ENCODE peak calls at places on chromosomes 11 and 22, in four cellular contexts. Z is NB4, I is GM06990, A is AG09309. B is an unnamed sample.

GRCh38 chr11:68039526-68040086 is 781 bp downstream of the TCIRG1 start:
- DNase-seq in A (no peak), I (peak; percentile 32), Z (no peak), B (no peak)

GRCh38 chr11:78166832-78167469 is 21.5 kb downstream of the KCTD21 start:
- DNase-seq in A (no peak), I (no peak), Z (no peak), B (no peak)

GRCh38 chr22:37492428-37493344 is 6.5 kb upstream of the MFNG start:
- DNase-seq in Z (peak; percentile 57), A (peak; percentile 20), I (no peak), B (no peak)

GRCh38 chr11:90558328-90558865 is 335.5 kb upstream of the CHORDC1 start:
- DNase-seq in I (no peak), Z (no peak), A (no peak), B (no peak)

GRCh38 chr11:34331329-34331728 is 26.5 kb downstream of the ABTB2 start:
- DNase-seq in Z (no peak), A (peak; percentile 41), I (no peak), B (no peak)

GRCh38 chr11:108037211-108037610 is 28.5 kb downstream of the CUL5 start:
- DNase-seq in Z (no peak), A (no peak), I (no peak), B (no peak)

GRCh38 chr22:38638734-38639133 is 17.5 kb downstream of the FAM227A start:
- DNase-seq in Z (no peak), A (no peak), I (no peak), B (no peak)

GRCh38 chr22:40506762-40507161 is 129.8 kb downstream of the MRTFA start:
- DNase-seq in A (no peak), Z (no peak), I (no peak), B (no peak)

GRCh38 chr11:110759972-110760381 is 47.7 kb upstream of the ARHGAP20 start:
- DNase-seq in Z (no peak), A (no peak), I (no peak), B (no peak)

GRCh38 chr22:28148816-28149465 is 229.9 kb upstream of the PITPNB start:
- DNase-seq in I (no peak), A (no peak), Z (no peak), B (no peak)

GRCh38 chr11:113632981-113633380 is 73.1 kb downstream of the TMPRSS5 start:
- DNase-seq in Z (no peak), A (no peak), I (no peak), B (no peak)

GRCh38 chr22:19646383-19646782 is 67.9 kb upstream of the SEPTIN5 start:
- DNase-seq in Z (no peak), I (no peak), A (no peak), B (no peak)

GRCh38 chr11:106683435-106683834 is 334.8 kb downstream of the GUCY1A2 start:
- DNase-seq in I (no peak), A (no peak), Z (no peak), B (no peak)

GRCh38 chr11:75100314-75100713 is 3.6 kb upstream of the OR2AT4 start:
- DNase-seq in I (peak; percentile 46), A (no peak), Z (peak; percentile 52), B (peak; percentile 66)

GRCh38 chr11:60625262-60625661 is 74.2 kb upstream of the MS4A8 start:
- DNase-seq in I (no peak), Z (peak; percentile 42), A (peak; percentile 4), B (no peak)
- TF ChIP-seq CTCF in I (peak; percentile 38), Z (peak; percentile 23), A (peak; percentile 25), B (peak; percentile 56)

GRCh38 chr11:96228472-96228871 is 114.5 kb downstream of the MAML2 start:
- DNase-seq in Z (no peak), I (no peak), A (no peak), B (no peak)
- H3K4me3 ChIP-seq in Z (no peak overlapping the region), I (no peak overlapping the region), A (no peak overlapping the region), B (no peak overlapping the region)

DNA sequence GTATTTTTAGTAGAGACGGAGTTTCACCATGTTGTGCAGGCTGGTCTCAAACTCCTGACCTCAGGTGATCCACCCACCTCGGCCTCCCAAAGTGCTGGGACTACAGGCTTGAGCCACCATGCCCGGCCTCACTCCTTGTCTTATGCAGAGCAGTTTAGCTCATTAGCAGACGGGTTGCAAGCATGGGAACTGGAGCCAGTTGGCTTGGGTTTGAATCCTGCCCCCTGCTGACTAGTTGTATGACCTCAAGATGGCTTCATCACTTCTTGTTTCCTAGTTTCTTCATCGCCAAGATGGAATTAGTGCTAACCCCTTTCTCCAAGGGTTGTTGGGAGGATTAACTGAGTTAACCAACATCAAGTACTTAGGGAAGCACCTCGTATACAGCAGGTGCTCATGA is 23.4 kb upstream of the RASD2 start:
- DNase-seq in Z (peak; percentile 36), I (no peak), A (no peak), B (no peak)
- TF ChIP-seq CTCF in Z (no peak), I (no peak), A (no peak), B (no peak)

GRCh38 chr22:45319319-45319675 is 9.6 kb downstream of the FAM118A start:
- DNase-seq in A (peak; percentile 37), I (no peak), Z (no peak), B (no peak)

GRCh38 chr22:45318168-45318557 is 8.4 kb downstream of the FAM118A start:
- DNase-seq in Z (peak; percentile 61), A (peak; percentile 67), I (peak; percentile 70), B (no peak)

GRCh38 chr22:45318558-45319318 is 9.0 kb downstream of the FAM118A start:
- DNase-seq in A (peak; percentile 4), Z (peak; percentile 71), I (peak; percentile 45), B (no peak)

GRCh38 chr22:45316796-45317526 is 7.2 kb downstream of the FAM118A start:
- DNase-seq in Z (no peak), I (no peak), A (no peak), B (no peak)

GRCh38 chr22:45317551-45318167 is 7.9 kb downstream of the FAM118A start:
- DNase-seq in Z (peak; percentile 18), I (no peak), A (peak; percentile 10), B (no peak)
- H3K4me3 ChIP-seq in Z (no peak overlapping the region), I (no peak overlapping the region), A (no peak overlapping the region), B (no peak overlapping the region)

GRCh38 chr22:24517446-24517845 is 22.3 kb downstream of the UPB1 start:
- DNase-seq in A (no peak), I (no peak), Z (no peak), B (no peak)

GRCh38 chr22:24518228-24518627 is 23.1 kb downstream of the UPB1 start:
- DNase-seq in I (no peak), A (no peak), Z (no peak), B (no peak)

GRCh38 chr22:24514241-24515024 is 19.3 kb downstream of the UPB1 start:
- DNase-seq in Z (no peak), I (no peak), A (no peak), B (no peak)

GRCh38 chr22:24515025-24515338 is 19.9 kb downstream of the UPB1 start:
- DNase-seq in Z (no peak), I (no peak), A (no peak), B (no peak)

GRCh38 chr22:24516301-24516737 is 21.2 kb downstream of the UPB1 start:
- DNase-seq in I (peak; percentile 57), A (peak; percentile 74), Z (peak; percentile 59), B (peak; percentile 67)
- TF ChIP-seq CTCF in I (no peak), A (no peak), Z (no peak), B (peak; percentile 14)

GRCh38 chr11:63667993-63668392 is 3.2 kb downstream of the ATL3 start:
- DNase-seq in A (peak; percentile 87), Z (no peak), I (no peak), B (peak; percentile 55)
- H3K4me3 ChIP-seq in A (no peak overlapping the region), Z (no peak overlapping the region), I (no peak overlapping the region), B (no peak overlapping the region)

GRCh38 chr11:134387501-134387900 is 24.5 kb downstream of the B3GAT1 start:
- DNase-seq in A (no peak), I (no peak), Z (no peak), B (no peak)
- TF ChIP-seq CTCF in A (no peak), I (no peak), Z (no peak), B (no peak)

DNA sequence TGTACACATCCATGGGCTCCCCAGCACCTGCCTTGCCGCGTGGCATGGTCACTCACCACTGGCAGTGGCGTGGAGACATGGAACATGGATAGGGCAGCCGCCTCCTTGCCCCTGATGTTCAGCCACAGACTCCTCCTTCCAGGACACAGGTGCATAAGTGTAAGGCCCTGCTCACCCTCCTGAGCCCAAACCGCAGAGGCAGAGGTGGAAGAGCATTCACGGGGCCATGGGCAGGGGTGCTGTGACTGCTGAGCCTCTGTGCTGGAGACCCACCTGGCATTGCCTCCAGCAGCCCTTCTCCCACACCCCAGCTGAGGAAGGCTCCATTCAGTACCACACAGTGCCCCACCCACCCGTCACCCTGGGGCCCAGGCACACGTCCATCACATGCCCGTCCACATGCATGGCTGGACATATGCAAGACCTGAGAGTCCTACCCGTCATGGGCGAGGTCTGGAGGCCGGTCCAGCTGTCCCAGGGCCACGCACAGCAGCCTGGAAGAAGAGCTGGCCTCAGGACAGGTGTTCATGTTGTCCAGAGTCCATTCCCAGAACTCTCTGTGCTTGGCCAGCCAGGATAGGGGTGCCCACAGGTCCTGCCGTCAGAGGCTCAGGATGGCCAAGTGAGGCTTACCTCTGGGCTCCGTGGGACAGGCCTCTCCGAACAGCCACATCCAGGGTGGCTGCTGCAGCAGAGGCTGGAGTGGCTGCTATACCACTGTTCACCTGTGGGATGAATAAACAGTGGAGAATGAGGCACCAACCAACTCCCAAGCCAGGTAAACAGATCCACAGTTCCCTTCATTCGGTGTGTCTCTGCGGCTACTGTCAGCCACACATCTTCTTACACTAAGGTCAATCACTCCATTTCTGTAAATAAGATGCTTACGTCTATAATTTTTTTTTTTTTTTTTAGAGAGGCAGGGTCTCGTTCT is 1.7 kb upstream of the TUBGCP6 start:
- DNase-seq in A (no peak), Z (no peak), I (no peak), B (no peak)
- H3K4me3 ChIP-seq in A (no peak overlapping the region), Z (no peak overlapping the region), I (no peak overlapping the region), B (peak overlapping the region; percentile 97)

GRCh38 chr22:25334091-25334490 is 114.7 kb downstream of the CRYBB2 start:
- DNase-seq in Z (peak; percentile 84), A (no peak), I (no peak), B (no peak)
- TF ChIP-seq CTCF in Z (peak; percentile 75), A (peak; percentile 34), I (peak; percentile 77), B (peak; percentile 49)

GRCh38 chr11:66465371-66466224 is 1.1 kb upstream of the PELI3 start:
- DNase-seq in A (no peak), I (no peak), Z (peak; percentile 89), B (no peak)
- H3K4me3 ChIP-seq in A (peak overlapping the region; percentile 76), I (peak overlapping the region; percentile 62), Z (peak overlapping the region; percentile 47), B (peak overlapping the region; percentile 63)